ENCODE peak calls at places on chromosomes 13 and 19, in seven cellular contexts. Z, E, P, S, H, U and F are unnamed samples.

GRCh38 chr19:38726761-38727301 is 17.4 kb downstream of the CAPN12 start:
- DNase-seq in Z (no peak), E (no peak), P (no peak), S (no peak), H (no peak), U (no peak), F (no peak)

GRCh38 chr13:35882722-35883497 is 248.3 kb downstream of the DCLK1 start:
- DNase-seq in Z (no peak), E (no peak), P (no peak), S (no peak), H (no peak), U (no peak), F (no peak)

GRCh38 chr13:67273001-67273400 is 42.9 kb upstream of the PCDH9 start:
- DNase-seq in Z (no peak), E (no peak), P (no peak), S (no peak), H (no peak), U (no peak), F (no peak)

GRCh38 chr13:38624822-38625221 is 62.1 kb upstream of the FREM2 start:
- DNase-seq in Z (no peak), E (no peak), P (no peak), S (peak), H (no peak), U (no peak), F (no peak)

GRCh38 chr13:48155850-48156249 is 60.9 kb upstream of the MED4 start:
- DNase-seq in Z (peak), E (no peak), P (no peak), S (peak), H (peak), U (peak), F (peak)

GRCh38 chr13:33285420-33286124 is at the start of gene STARD13:
- DNase-seq in Z (peak), E (peak), P (peak), S (peak), H (peak), U (peak), F (no peak)

GRCh38 chr19:18029617-18030338 is 21.8 kb downstream of the ARRDC2 start:
- DNase-seq in Z (no peak), E (no peak), P (no peak), S (peak), H (no peak), U (peak), F (no peak)

GRCh38 chr13:50081106-50081898 is 66.1 kb downstream of the KCNRG start:
- DNase-seq in Z (no peak), E (peak), P (no peak), S (no peak), H (no peak), U (no peak), F (peak)

GRCh38 chr19:11446652-11447301 is 11.3 kb downstream of the PRKCSH start:
- DNase-seq in Z (peak), E (peak), P (no peak), S (no peak), H (no peak), U (no peak), F (no peak)

GRCh38 chr19:29671393-29672076 is 6.3 kb downstream of the PLEKHF1 start:
- DNase-seq in Z (no peak), E (no peak), P (no peak), S (no peak), H (peak), U (no peak), F (peak)

GRCh38 chr13:28327761-28328607 is 166.9 kb downstream of the FLT1 start:
- DNase-seq in Z (no peak), E (no peak), P (no peak), S (no peak), H (no peak), U (no peak), F (no peak)

GRCh38 chr13:37599509-37599908 is 941 bp upstream of the POSTN start:
- DNase-seq in Z (no peak), E (no peak), P (no peak), S (no peak), H (no peak), U (no peak), F (no peak)

GRCh38 chr13:24626449-24626848 is 53.8 kb upstream of the ATP12A start:
- DNase-seq in Z (no peak), E (no peak), P (no peak), S (no peak), H (no peak), U (no peak), F (no peak)

GRCh38 chr13:49112782-49113525 is 107.2 kb upstream of the MLNR start:
- DNase-seq in Z (no peak), E (no peak), P (no peak), S (no peak), H (peak), U (no peak), F (no peak)

GRCh38 chr13:35630551-35631275 is 154.2 kb upstream of the MAB21L1 start:
- DNase-seq in Z (peak), E (peak), P (peak), S (no peak), H (peak), U (peak), F (no peak)

GRCh38 chr19:46384396-46384795 is 29.0 kb downstream of the CCDC8 start:
- DNase-seq in Z (no peak), E (no peak), P (no peak), S (no peak), H (no peak), U (no peak), F (no peak)

GRCh38 chr19:18519962-18520847 is 1.7 kb downstream of the ELL start:
- DNase-seq in Z (peak), E (peak), P (peak), S (peak), H (peak), U (peak), F (peak)

GRCh38 chr13:92838786-92839185 is 387.8 kb upstream of the GPC6 start:
- DNase-seq in Z (no peak), E (no peak), P (peak), S (no peak), H (no peak), U (no peak), F (no peak)